ENCODE peak calls at places on chromosomes 12 and 14, in seven cellular contexts. C, Q, R, Y, K, T and V are unnamed samples.

GRCh38 chr14:24695265-24696241 is 61.6 kb upstream of the GZMB start:
- DNase-seq in Q (no peak), R (no peak), T (no peak), Y (no peak), C (no peak), K (no peak), V (no peak)

GRCh38 chr12:16359512-16360491 is 12.4 kb downstream of the MGST1 start:
- DNase-seq in Q (peak), R (peak), T (peak), Y (peak), C (no peak), K (peak), V (peak)

GRCh38 chr12:50637870-50638481 is 125.9 kb upstream of the ATF1 start:
- DNase-seq in Q (peak), R (no peak), K (no peak), C (no peak), Y (no peak), T (peak), V (peak)

GRCh38 chr12:61996717-61997116 is 263.5 kb upstream of the USP15 start:
- DNase-seq in R (no peak), Q (no peak), Y (no peak), K (no peak), T (no peak), C (no peak), V (no peak)

GRCh38 chr14:55274144-55274543 is 2.9 kb downstream of the FBXO34 start:
- DNase-seq in T (no peak), Y (no peak), R (no peak), K (no peak), C (no peak), Q (no peak), V (no peak)

GRCh38 chr12:129887047-129887568 is 16.7 kb downstream of the TMEM132D start:
- DNase-seq in R (no peak), Q (peak), Y (no peak), C (no peak), K (no peak), T (peak), V (no peak)

GRCh38 chr12:59040651-59041050 is 120.3 kb upstream of the LRIG3 start:
- DNase-seq in Y (peak), T (peak), C (no peak), K (no peak), R (no peak), Q (no peak), V (no peak)

GRCh38 chr14:65927871-65928270 is 515.3 kb downstream of the FUT8 start:
- DNase-seq in T (no peak), C (no peak), Q (peak), Y (no peak), R (peak), K (no peak), V (no peak)

GRCh38 chr12:63068857-63069442 is 82.1 kb downstream of the AVPR1A start:
- DNase-seq in R (peak), Y (peak), K (no peak), T (peak), C (no peak), Q (peak), V (no peak)

GRCh38 chr14:61247935-61248334 is 33.2 kb downstream of the TMEM30B start:
- DNase-seq in Q (no peak), R (no peak), K (no peak), Y (no peak), C (no peak), T (peak), V (no peak)

GRCh38 chr12:127619869-127620769 is 646.9 kb upstream of the TMEM132C start:
- DNase-seq in C (no peak), T (no peak), R (no peak), K (no peak), Q (peak), Y (no peak), V (no peak)

GRCh38 chr14:85296466-85297210 is 233.3 kb upstream of the FLRT2 start:
- DNase-seq in C (no peak), R (no peak), Q (peak), K (no peak), T (peak), Y (no peak), V (peak)

GRCh38 chr14:54177861-54178591 is 218.8 kb upstream of the CDKN3 start:
- DNase-seq in K (no peak), Q (peak), R (no peak), Y (no peak), T (peak), C (no peak), V (peak)

GRCh38 chr12:104457746-104458644 is 1.2 kb downstream of the CHST11 start:
- DNase-seq in T (no peak), C (peak), K (peak), Y (peak), R (peak), Q (peak), V (peak)

GRCh38 chr12:115209230-115209629 is 525.3 kb upstream of the TBX3 start:
- DNase-seq in R (no peak), K (no peak), Y (no peak), T (no peak), Q (peak), C (no peak), V (no peak)

GRCh38 chr14:61233436-61233956 is 47.6 kb downstream of the TMEM30B start:
- DNase-seq in C (no peak), R (no peak), Q (no peak), T (no peak), K (no peak), Y (no peak), V (no peak)

GRCh38 chr14:102078344-102078743 is 8.5 kb downstream of the HSP90AA1 start:
- DNase-seq in Q (no peak), K (no peak), T (no peak), C (no peak), R (no peak), Y (no peak), V (no peak)

GRCh38 chr14:68088463-68088862 is 268.9 kb downstream of the RAD51B start:
- DNase-seq in T (no peak), C (no peak), Y (no peak), Q (no peak), K (no peak), R (no peak), V (no peak)

GRCh38 chr12:23621910-23622309 is 327.6 kb downstream of the SOX5 start:
- DNase-seq in C (no peak), K (no peak), Y (no peak), R (no peak), T (no peak), Q (no peak), V (no peak)

GRCh38 chr12:93403988-93404803 is 26.5 kb downstream of the NUDT4 start:
- DNase-seq in K (no peak), C (no peak), R (no peak), T (no peak), Y (no peak), Q (no peak), V (no peak)

GRCh38 chr14:68306934-68307758 is 485.7 kb downstream of the ZFP36L1 start:
- DNase-seq in C (no peak), Q (peak), R (peak), T (no peak), K (no peak), Y (no peak), V (peak)

GRCh38 chr12:62210422-62210821 is 49.8 kb upstream of the USP15 start:
- DNase-seq in C (no peak), K (peak), Y (peak), R (peak), Q (peak), T (peak), V (peak)

GRCh38 chr14:96944297-96944696 is 147.1 kb downstream of the VRK1 start:
- DNase-seq in C (no peak), K (no peak), T (no peak), Y (no peak), R (no peak), Q (no peak), V (no peak)

GRCh38 chr14:25516838-25517237 is 466.9 kb upstream of the STXBP6 start:
- DNase-seq in Y (no peak), K (no peak), T (no peak), C (no peak), Q (no peak), R (no peak), V (no peak)

GRCh38 chr12:4044736-4045432 is 171.7 kb upstream of the PARP11 start:
- DNase-seq in Q (no peak), C (no peak), T (no peak), Y (no peak), R (no peak), K (no peak), V (no peak)

GRCh38 chr14:106511411-106512198 is 985.2 kb downstream of the TMEM121 start:
- DNase-seq in Q (no peak), Y (no peak), C (no peak), K (no peak), R (no peak), T (no peak), V (no peak)

GRCh38 chr14:105064721-105065143 is 498 bp downstream of the GPR132 start:
- DNase-seq in Y (no peak), K (no peak), R (peak), Q (peak), T (peak), C (no peak), V (peak)

GRCh38 chr14:104425171-104425681 is 154.3 kb upstream of the C14orf180 start:
- DNase-seq in C (no peak), K (no peak), R (no peak), T (no peak), Y (no peak), Q (no peak), V (no peak)

GRCh38 chr12:104573-105081 is 38.1 kb downstream of the IQSEC3 start:
- DNase-seq in Y (no peak), T (no peak), K (no peak), C (no peak), Q (peak), R (no peak), V (no peak)

GRCh38 chr12:78241472-78241871 is 410.8 kb downstream of the NAV3 start:
- DNase-seq in K (no peak), Q (no peak), T (no peak), R (no peak), C (no peak), Y (no peak), V (no peak)

GRCh38 chr12:122081697-122082221 is 3.2 kb downstream of the MLXIP start:
- DNase-seq in K (peak), C (no peak), Y (peak), Q (peak), T (no peak), R (no peak), V (no peak)

DNA sequence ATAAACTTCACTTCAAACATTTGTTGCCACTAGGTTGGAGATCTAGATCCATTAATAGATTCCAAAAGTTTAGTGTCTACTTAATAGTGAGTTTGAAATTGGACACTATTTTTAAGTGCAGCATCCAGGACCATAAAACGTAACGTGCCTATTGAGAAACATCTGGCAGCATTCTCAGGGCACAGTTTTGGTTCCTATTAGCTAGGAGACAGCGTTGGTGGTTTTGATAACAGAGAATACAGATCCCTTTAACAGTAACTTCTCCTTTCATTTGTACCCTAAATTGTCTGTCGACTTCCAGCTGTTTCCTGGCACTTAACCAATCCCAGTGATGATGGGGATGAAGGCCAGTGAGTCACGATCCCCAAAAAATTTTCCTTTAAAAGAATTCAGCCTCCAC is 25.8 kb downstream of the KCNK10 start:
- DNase-seq in Q (no peak), T (no peak), R (no peak), K (no peak), Y (no peak), C (no peak), V (no peak)
- TF ChIP-seq CTCF in Q (no peak), T (no peak), R (no peak), K (no peak), Y (no peak), C (no peak), V (no peak)

GRCh38 chr12:14930299-14930698 is 8.0 kb downstream of the ERP27 start:
- DNase-seq in Q (no peak), T (peak), R (no peak), K (no peak), Y (no peak), C (no peak), V (no peak)
- TF ChIP-seq CTCF in Q (peak), T (no peak), R (no peak), K (no peak), Y (no peak), C (no peak), V (no peak)

GRCh38 chr14:76917759-76918175 is 91.6 kb downstream of the LRRC74A start:
- DNase-seq in T (no peak), Q (no peak), R (no peak), C (no peak), Y (no peak), K (peak), V (no peak)

GRCh38 chr14:76917158-76917596 is 91.0 kb downstream of the LRRC74A start:
- DNase-seq in R (peak), K (peak), T (peak), Y (peak), Q (peak), C (no peak), V (peak)

GRCh38 chr14:76919431-76919810 is 93.2 kb downstream of the LRRC74A start:
- DNase-seq in Y (no peak), T (no peak), Q (no peak), C (no peak), R (no peak), K (no peak), V (no peak)

GRCh38 chr14:76918751-76919421 is 92.7 kb downstream of the LRRC74A start:
- DNase-seq in Q (peak), C (no peak), T (peak), R (peak), Y (peak), K (peak), V (peak)

DNA sequence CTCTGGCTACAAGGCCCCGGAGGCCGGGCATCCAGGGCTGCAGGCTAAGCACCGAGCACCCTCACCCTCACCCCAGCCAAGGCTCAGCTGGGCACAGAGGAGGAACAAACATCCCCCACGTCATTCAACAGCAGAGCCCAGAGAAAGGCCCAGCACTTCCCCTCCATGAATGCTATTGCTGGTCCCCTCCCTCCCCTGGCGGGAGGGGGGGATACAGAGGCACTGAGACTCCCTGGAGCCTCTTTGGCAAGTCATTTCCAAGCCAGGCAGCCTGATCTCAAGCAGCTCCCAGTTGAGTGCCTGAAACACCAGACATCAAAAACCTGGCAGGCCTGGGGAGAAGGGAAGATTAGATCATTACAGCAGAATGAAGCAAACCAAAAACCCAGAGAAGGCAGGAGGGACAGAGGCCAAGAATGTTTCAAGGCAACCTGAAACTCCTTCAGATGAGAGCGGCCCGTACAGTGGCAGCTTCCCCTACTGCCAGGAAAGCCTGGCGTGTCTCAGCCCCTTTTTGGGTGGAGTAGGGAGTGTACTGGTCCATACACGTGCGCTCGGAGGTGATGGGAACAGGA is 92.1 kb downstream of the LRRC74A start:
- DNase-seq in K (peak), Y (no peak), C (no peak), T (peak), R (no peak), Q (peak), V (no peak)
- TF ChIP-seq CTCF in K (no peak), Y (no peak), C (no peak), T (no peak), R (no peak), Q (no peak), V (no peak)

GRCh38 chr12:128800606-128801005 is 23.2 kb downstream of the SLC15A4 start:
- DNase-seq in K (no peak), C (no peak), Y (no peak), R (no peak), Q (no peak), T (no peak), V (no peak)
- TF ChIP-seq CTCF in K (no peak), C (no peak), Y (no peak), R (no peak), Q (no peak), T (no peak), V (no peak)